ENCODE peak calls at places on chromosomes 11 and 22, in four cellular contexts. D, E, O and I are unnamed samples.
A peak's percentile ranks its signal among the peaks of the same experiment; 100 is the strongest.

GRCh38 chr11:72703281-72704008 is 29.2 kb upstream of the PDE2A start:
- DNase-seq in D (no peak), E (no peak), O (peak; percentile 94), I (peak; percentile 89)

GRCh38 chr11:71930556-71931244 is 1.9 kb downstream of the RNF121 start:
- DNase-seq in D (no peak), E (no peak), O (no peak), I (no peak)

GRCh38 chr11:72072348-72072747 is 8.0 kb downstream of the NUMA1 start:
- DNase-seq in D (no peak), E (no peak), O (peak; percentile 86), I (peak; percentile 73)

GRCh38 chr22:34800265-34800664 is 265.7 kb upstream of the ISX start:
- DNase-seq in D (no peak), E (no peak), O (peak; percentile 84), I (no peak)

GRCh38 chr11:69066122-69067112 is 17.7 kb downstream of the TPCN2 start:
- DNase-seq in D (no peak), E (no peak), O (no peak), I (no peak)

GRCh38 chr11:1825039-1825740 is 9.6 kb upstream of the SYT8 start:
- DNase-seq in D (peak; percentile 94), E (no peak), O (no peak), I (no peak)

GRCh38 chr11:355581-356458 is 13.5 kb upstream of the B4GALNT4 start:
- DNase-seq in D (peak; percentile 88), E (peak; percentile 83), O (peak; percentile 98), I (peak; percentile 98)

GRCh38 chr11:95248666-95249467 is 17.9 kb upstream of the SESN3 start:
- DNase-seq in D (peak; percentile 38), E (no peak), O (no peak), I (no peak)

GRCh38 chr11:60847906-60848305 is 6.0 kb downstream of the CCDC86 start:
- DNase-seq in D (no peak), E (no peak), O (no peak), I (no peak)

GRCh38 chr22:28582806-28583205 is 96.8 kb downstream of the TTC28 start:
- DNase-seq in D (no peak), E (no peak), O (peak; percentile 95), I (peak; percentile 84)

GRCh38 chr11:11022126-11022730 is 164.4 kb upstream of the ZBED5 start:
- DNase-seq in D (no peak), E (no peak), O (peak; percentile 21), I (no peak)

GRCh38 chr11:97110376-97110775 is 720.6 kb downstream of the JRKL start:
- DNase-seq in D (no peak), E (no peak), O (no peak), I (no peak)

GRCh38 chr11:18608373-18608772 is 8.8 kb downstream of the MISFA start:
- DNase-seq in D (no peak), E (no peak), O (no peak), I (no peak)

GRCh38 chr22:31199187-31199586 is 12.9 kb upstream of the LIMK2 start:
- DNase-seq in D (no peak), E (no peak), O (no peak), I (no peak)

GRCh38 chr11:107707128-107707760 is 4.6 kb downstream of the SLN start:
- DNase-seq in D (no peak), E (no peak), O (no peak), I (no peak)

GRCh38 chr11:78902771-78903507 is 328.3 kb upstream of the NARS2 start:
- DNase-seq in D (peak; percentile 58), E (no peak), O (no peak), I (no peak)

GRCh38 chr11:15006139-15006759 is 34.1 kb upstream of the CALCA start:
- DNase-seq in D (peak; percentile 27), E (no peak), O (peak; percentile 48), I (peak; percentile 13)

GRCh38 chr11:8832571-8833260 is 78.3 kb upstream of the AKIP1 start:
- DNase-seq in D (peak; percentile 49), E (no peak), O (peak; percentile 93), I (peak; percentile 78)

GRCh38 chr11:111785886-111786412 is 19.8 kb upstream of the PPP2R1B start:
- DNase-seq in D (no peak), E (no peak), O (no peak), I (no peak)

GRCh38 chr11:65625628-65626342 is 10.2 kb downstream of the PCNX3 start:
- DNase-seq in D (peak; percentile 61), E (no peak), O (peak; percentile 34), I (no peak)

GRCh38 chr22:50190182-50190951 is 4.7 kb downstream of the TRABD start:
- DNase-seq in D (peak; percentile 84), E (peak; percentile 72), O (peak; percentile 49), I (peak; percentile 62)

GRCh38 chr11:19759389-19759788 is 46.8 kb downstream of the NAV2 start:
- DNase-seq in D (no peak), E (no peak), O (no peak), I (no peak)